ENCODE peak calls at places on chromosomes 7 and 10, in eight cellular contexts. One of them, this sample, is unnamed.

GRCh38 chr7:7565018-7565680 is 1.5 kb upstream of the MIOS start:
- DNase-seq in pancreas: no peak
- DNase-seq in fibroblast of the conjunctiva: no peak
- DNase-seq in PC-3: no peak
- DNase-seq in EL: no peak
- DNase-seq in GM13977: peak
- DNase-seq in dorsolateral prefrontal cortex: no peak
- DNase-seq in COLO829: no peak
- DNase-seq in this sample: no peak

GRCh38 chr10:89062861-89063260 is 72.3 kb downstream of the FAS start:
- DNase-seq in EL: no peak
- DNase-seq in COLO829: no peak
- DNase-seq in PC-3: no peak
- DNase-seq in fibroblast of the conjunctiva: no peak
- DNase-seq in pancreas: no peak
- DNase-seq in GM13977: no peak
- DNase-seq in dorsolateral prefrontal cortex: no peak
- DNase-seq in this sample: no peak

GRCh38 chr7:101885597-101885955 is 68.2 kb downstream of the CUX1 start:
- DNase-seq in dorsolateral prefrontal cortex: no peak
- DNase-seq in EL: no peak
- DNase-seq in pancreas: no peak
- DNase-seq in GM13977: no peak
- DNase-seq in COLO829: no peak
- DNase-seq in PC-3: no peak
- DNase-seq in fibroblast of the conjunctiva: no peak
- DNase-seq in this sample: no peak

GRCh38 chr7:6273380-6273837 is 985 bp upstream of the CYTH3 start:
- DNase-seq in pancreas: peak
- DNase-seq in COLO829: no peak
- DNase-seq in fibroblast of the conjunctiva: no peak
- DNase-seq in GM13977: no peak
- DNase-seq in EL: no peak
- DNase-seq in PC-3: peak
- DNase-seq in dorsolateral prefrontal cortex: no peak
- DNase-seq in this sample: no peak

GRCh38 chr10:132860527-132860926 is 74.6 kb upstream of the NKX6-2 start:
- DNase-seq in PC-3: no peak
- DNase-seq in GM13977: no peak
- DNase-seq in fibroblast of the conjunctiva: no peak
- DNase-seq in dorsolateral prefrontal cortex: no peak
- DNase-seq in COLO829: no peak
- DNase-seq in EL: no peak
- DNase-seq in pancreas: no peak
- DNase-seq in this sample: no peak

GRCh38 chr10:126041804-126042231 is 145.5 kb downstream of the FANK1 start:
- DNase-seq in pancreas: peak
- DNase-seq in PC-3: no peak
- DNase-seq in COLO829: no peak
- DNase-seq in GM13977: peak
- DNase-seq in EL: no peak
- DNase-seq in dorsolateral prefrontal cortex: peak
- DNase-seq in fibroblast of the conjunctiva: no peak
- DNase-seq in this sample: peak

GRCh38 chr10:24249829-24250415 is 41.0 kb downstream of the KIAA1217 start:
- DNase-seq in dorsolateral prefrontal cortex: no peak
- DNase-seq in GM13977: no peak
- DNase-seq in COLO829: peak
- DNase-seq in PC-3: no peak
- DNase-seq in EL: no peak
- DNase-seq in pancreas: no peak
- DNase-seq in fibroblast of the conjunctiva: no peak
- DNase-seq in this sample: no peak

GRCh38 chr10:114821915-114822770 is 563 bp downstream of the FHIP2A start:
- DNase-seq in COLO829: no peak
- DNase-seq in pancreas: peak
- DNase-seq in dorsolateral prefrontal cortex: no peak
- DNase-seq in GM13977: peak
- DNase-seq in fibroblast of the conjunctiva: no peak
- DNase-seq in EL: no peak
- DNase-seq in PC-3: peak
- DNase-seq in this sample: no peak

This sample was measured in epithelial cell of proximal tubule.